ENCODE peak calls at places on chromosomes 2 and 18, in four cellular contexts. Y is PC-3, A is colonic mucosa, L is IMR-90. K is an unnamed sample.

GRCh38 chr2:16604236-16604635 is 61.4 kb downstream of the CYRIA start:
- DNase-seq in A (no peak), L (no peak), Y (no peak), K (no peak)

GRCh38 chr18:49023938-49024341 is 73.2 kb upstream of the SMAD7 start:
- DNase-seq in A (peak), L (no peak), Y (no peak), K (no peak)

GRCh38 chr2:215832791-215833190 is 180.6 kb downstream of the MREG start:
- DNase-seq in Y (no peak), L (no peak), A (no peak), K (peak)

GRCh38 chr2:64133828-64134227 is 10.4 kb downstream of the PELI1 start:
- DNase-seq in L (peak), A (no peak), Y (peak), K (peak)

GRCh38 chr2:207095963-207096362 is 69.8 kb downstream of the KLF7 start:
- DNase-seq in L (no peak), A (no peak), Y (no peak), K (no peak)

GRCh38 chr2:196370386-196370785 is 199.0 kb upstream of the STK17B start:
- DNase-seq in A (no peak), L (no peak), Y (no peak), K (no peak)

GRCh38 chr2:85999131-85999831 is 106.4 kb downstream of the POLR1A start:
- DNase-seq in L (peak), A (no peak), Y (no peak), K (peak)

GRCh38 chr18:62524443-62525200 is 1.8 kb downstream of the ZCCHC2 start:
- DNase-seq in A (peak), L (peak), Y (peak), K (peak)

GRCh38 chr2:96147593-96148201 is 2.5 kb upstream of the DUSP2 start:
- DNase-seq in Y (no peak), L (no peak), A (no peak), K (no peak)

GRCh38 chr2:210593166-210593565 is 36.8 kb downstream of the CPS1 start:
- DNase-seq in A (no peak), L (peak), Y (no peak), K (no peak)

GRCh38 chr2:14123436-14124103 is 508.9 kb upstream of the LRATD1 start:
- DNase-seq in Y (no peak), A (no peak), L (no peak), K (no peak)

GRCh38 chr2:98867539-98868309 is 68.3 kb downstream of the CRACDL start:
- DNase-seq in L (peak), A (no peak), Y (peak), K (peak)

GRCh38 chr2:74199871-74200305 is 1.5 kb downstream of the MTHFD2 start:
- DNase-seq in Y (peak), A (no peak), L (peak), K (peak)
- H3K9ac ChIP-seq in Y (peak), A (no peak), L (peak), K (peak)

GRCh38 chr2:11375025-11375688 is 30.7 kb upstream of the ROCK2 start:
- DNase-seq in A (no peak), Y (no peak), L (no peak), K (no peak)
- H3K9ac ChIP-seq in A (peak), Y (no peak), L (peak), K (peak)

DNA sequence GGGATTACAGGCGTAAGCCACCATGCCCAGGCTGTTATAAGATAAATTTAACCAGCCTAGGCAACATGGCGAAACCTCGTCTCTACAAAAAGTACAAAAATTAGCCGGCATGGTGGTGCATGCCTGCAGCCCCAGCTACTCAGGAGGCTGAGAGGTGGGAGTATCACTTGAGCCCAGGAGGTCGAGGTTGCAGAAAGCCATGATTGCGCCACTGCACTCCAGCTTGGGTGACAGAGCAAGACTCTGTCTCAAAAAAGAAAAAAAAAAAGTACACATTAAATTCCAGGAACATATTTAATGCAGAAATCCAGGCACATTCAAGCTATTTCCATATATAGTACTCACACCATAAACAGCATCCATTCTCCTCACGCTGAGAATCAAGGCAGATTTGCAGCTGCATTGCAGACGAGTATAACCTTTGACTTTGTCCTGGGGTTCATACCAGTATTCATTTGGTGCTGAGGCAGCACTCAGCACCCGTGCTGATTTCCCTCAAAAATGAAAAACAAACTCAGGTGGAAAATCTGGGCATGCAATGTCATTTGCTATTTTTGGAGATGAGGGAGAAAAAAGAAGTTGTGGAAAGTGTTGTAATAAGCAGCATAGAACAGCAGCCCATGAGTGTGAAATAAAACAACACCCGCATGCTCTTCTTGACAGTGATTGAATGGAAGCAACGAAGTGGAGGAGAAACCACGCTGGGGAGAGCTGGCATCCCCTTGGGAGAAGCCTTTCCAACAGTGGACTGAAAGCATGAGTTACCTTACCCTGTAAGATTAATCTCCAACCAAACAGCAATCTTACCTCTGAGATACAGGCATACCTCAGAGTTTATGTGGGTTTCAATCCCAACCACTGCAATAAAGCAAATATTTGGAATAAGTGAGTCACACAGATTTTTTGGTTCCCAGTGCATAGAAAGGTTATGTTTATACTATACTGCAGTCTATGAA is 46.8 kb upstream of the ANXA4 start:
- DNase-seq in A (no peak), L (peak), Y (peak), K (peak)
- H3K9ac ChIP-seq in A (no peak), L (no peak), Y (peak), K (peak)

DNA sequence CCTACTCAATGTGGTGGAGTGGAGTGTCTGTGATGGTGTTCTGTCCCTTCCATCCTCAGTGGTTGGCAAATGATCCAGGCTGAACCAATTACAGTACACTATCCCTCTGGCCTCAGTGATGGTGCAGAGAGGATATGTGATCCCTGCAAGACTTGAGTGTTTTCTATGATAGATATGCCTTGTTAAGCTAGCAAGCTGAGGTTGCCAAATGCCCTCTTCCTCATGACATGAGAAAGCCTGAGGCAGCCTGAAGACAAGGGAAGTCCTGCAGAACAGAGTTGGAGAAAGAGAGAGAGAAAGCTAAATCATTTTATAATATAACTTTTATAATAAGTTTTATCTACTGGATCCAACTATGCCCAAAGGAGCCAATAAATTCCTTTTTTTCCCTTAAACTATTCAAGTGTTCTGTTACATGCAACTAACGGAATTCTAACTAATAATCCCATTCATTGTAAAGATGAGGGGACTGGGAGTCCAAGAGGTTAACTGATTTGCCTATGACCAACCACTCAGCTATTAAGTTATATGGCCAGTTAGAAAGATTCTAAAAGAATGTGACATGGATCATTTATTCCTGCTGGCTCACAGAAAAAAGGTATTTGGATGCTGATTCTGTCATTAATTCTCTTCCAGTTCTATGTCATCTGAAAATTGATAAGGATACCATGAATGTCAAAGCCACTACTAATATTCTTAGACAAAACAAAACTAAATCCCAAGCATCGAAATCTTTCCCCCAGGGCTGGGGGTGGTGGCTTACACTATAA is 41.4 kb upstream of the GORASP2 start:
- DNase-seq in L (no peak), A (no peak), Y (no peak), K (peak)
- H3K9ac ChIP-seq in L (no peak), A (no peak), Y (no peak), K (no peak)

GRCh38 chr2:36359006-36359580 is 3.5 kb downstream of the CRIM1 start:
- DNase-seq in L (peak), A (no peak), Y (peak), K (peak)
- H3K9ac ChIP-seq in L (peak), A (peak), Y (peak), K (peak)

GRCh38 chr2:234993547-234993981 is 41.7 kb downstream of the SH3BP4 start:
- DNase-seq in Y (no peak), A (no peak), L (no peak), K (no peak)
- H3K9ac ChIP-seq in Y (no peak), A (no peak), L (no peak), K (no peak)

DNA sequence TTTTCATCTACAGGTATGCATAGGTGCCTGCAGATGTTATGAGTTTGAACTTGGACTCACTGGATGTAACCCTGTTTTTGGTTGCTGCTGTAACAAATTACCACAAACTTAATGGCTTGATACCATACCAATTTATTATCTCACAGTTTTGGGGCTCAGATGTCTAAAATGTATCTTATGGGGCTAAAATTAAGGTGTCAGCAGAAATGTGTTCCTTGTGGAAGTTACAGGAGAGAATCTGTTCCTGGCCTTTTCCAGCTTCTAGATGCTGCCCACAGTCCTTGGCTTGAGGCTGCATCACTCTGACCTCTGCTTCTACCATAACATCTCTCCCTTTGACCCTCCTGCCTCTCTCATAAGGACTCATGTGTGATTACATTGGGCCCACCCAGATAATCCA is 47.6 kb downstream of the POLE4 start:
- DNase-seq in Y (no peak), L (no peak), A (no peak), K (no peak)
- H3K9ac ChIP-seq in Y (no peak), L (no peak), A (no peak), K (no peak)

DNA sequence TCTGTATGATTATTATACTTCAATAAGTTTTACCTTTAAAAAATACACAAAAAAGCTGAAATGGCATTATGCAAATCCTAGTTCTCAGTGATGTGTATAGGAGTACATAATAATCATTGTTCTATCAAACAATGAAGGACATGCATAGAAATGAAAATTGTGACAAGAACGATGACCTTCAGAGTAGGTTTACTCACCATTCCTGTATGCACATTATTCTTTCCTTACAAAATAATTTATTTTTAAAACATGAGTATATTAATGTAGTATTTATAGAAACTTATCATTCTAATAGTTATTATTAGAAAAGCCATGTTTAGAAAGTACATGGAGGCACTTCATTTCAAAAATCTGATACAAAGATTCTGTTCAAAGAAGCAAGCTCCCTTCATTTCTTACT is 32.7 kb upstream of the DPP4 start:
- DNase-seq in A (no peak), Y (no peak), L (no peak), K (no peak)
- H3K9ac ChIP-seq in A (no peak), Y (peak), L (no peak), K (no peak)

DNA sequence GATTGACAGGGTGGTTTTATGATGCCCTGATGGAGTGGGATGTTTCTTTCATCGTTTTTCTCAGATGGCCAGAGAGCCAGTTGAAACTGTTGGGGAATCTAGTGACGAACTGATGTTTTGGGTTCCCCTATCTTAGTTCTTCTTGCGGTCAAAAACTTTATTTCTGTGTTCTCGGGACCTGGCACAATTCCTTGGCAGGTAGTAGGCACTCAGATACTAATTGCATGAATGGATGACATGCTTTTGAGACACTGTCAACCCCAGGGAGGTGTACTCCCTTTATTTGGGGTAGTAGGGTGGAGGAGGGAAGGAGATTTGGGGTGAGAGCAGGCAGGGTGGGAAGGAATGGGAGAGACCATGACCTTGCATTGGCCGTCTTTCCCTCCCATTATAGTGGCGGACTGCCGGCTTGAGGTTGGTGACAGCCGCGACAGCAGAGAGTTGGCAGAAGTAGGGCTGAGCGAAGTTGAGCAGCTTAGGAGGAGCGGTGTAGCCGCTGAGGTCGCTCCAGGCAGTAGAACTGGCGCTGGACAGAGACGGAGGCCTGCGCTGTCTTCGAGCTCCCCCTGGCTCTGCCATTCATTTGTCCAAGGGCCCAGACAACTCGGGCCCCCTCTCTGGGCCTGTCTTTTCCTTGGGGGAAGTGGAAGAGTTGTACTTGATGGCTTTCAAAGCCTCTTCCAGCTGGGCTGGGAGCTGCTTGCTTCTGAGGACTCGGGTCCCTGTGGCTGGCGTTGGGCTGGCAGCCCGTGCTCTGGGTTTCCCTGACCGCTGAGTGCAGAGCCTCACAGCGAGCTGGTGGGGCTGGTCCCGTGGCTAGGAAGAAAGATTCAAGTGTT is 2.6 kb downstream of the TET3 start:
- DNase-seq in L (peak), A (peak), Y (peak), K (no peak)
- H3K9ac ChIP-seq in L (no peak), A (peak), Y (peak), K (no peak)

GRCh38 chr2:45691600-45691999 is 40.1 kb downstream of the PRKCE start:
- DNase-seq in L (no peak), A (no peak), Y (no peak), K (no peak)

GRCh38 chr2:45688479-45689298 is 37.2 kb downstream of the PRKCE start:
- DNase-seq in Y (no peak), L (peak), A (no peak), K (peak)

GRCh38 chr2:45692566-45692965 is 41.1 kb downstream of the PRKCE start:
- DNase-seq in Y (no peak), L (no peak), A (no peak), K (no peak)

GRCh38 chr2:45690223-45690622 is 38.7 kb downstream of the PRKCE start:
- DNase-seq in Y (no peak), A (no peak), L (no peak), K (no peak)

GRCh38 chr2:45691152-45691551 is 39.7 kb downstream of the PRKCE start:
- DNase-seq in A (no peak), L (no peak), Y (no peak), K (no peak)
- H3K9ac ChIP-seq in A (no peak), L (no peak), Y (no peak), K (no peak)

K was measured in GM23248.